ENCODE peak calls at places on chromosomes 2 and 18, in seven cellular contexts. B is neural progenitor cell, Q is PC-9, T is astrocyte, C is K562, S is fibroblast of lung, G is GM23338. Y is an unnamed sample.

GRCh38 chr2:10139536-10139935 is 17.0 kb downstream of the RRM2 start:
- DNase-seq in C (no peak), G (no peak), Q (no peak), T (no peak), B (no peak), S (no peak), Y (no peak)

GRCh38 chr2:10260130-10260529 is 42.6 kb upstream of the HPCAL1 start:
- DNase-seq in T (no peak), S (no peak), C (no peak), G (no peak), Q (no peak), B (no peak), Y (no peak)

GRCh38 chr2:168545439-168546082 is 89.5 kb downstream of the CERS6 start:
- DNase-seq in S (peak; percentile 97), B (peak; percentile 49), Q (peak; percentile 45), C (no peak), T (peak; percentile 96), G (no peak), Y (peak; percentile 94)

GRCh38 chr18:54984908-54985307 is 25.6 kb upstream of the CCDC68 start:
- DNase-seq in T (no peak), S (no peak), C (no peak), Q (no peak), G (no peak), B (no peak), Y (no peak)

GRCh38 chr2:42849311-42849710 is 56.9 kb upstream of the HAAO start:
- DNase-seq in S (no peak), T (no peak), B (no peak), G (no peak), C (no peak), Q (no peak), Y (no peak)

GRCh38 chr18:22946841-22947240 is 13.7 kb downstream of the RBBP8 start:
- DNase-seq in B (no peak), G (no peak), T (no peak), S (no peak), C (no peak), Q (no peak), Y (no peak)

GRCh38 chr2:200700856-200701255 is 110.9 kb upstream of the BZW1 start:
- DNase-seq in Q (no peak), S (no peak), T (no peak), B (no peak), C (no peak), G (no peak), Y (no peak)

GRCh38 chr2:20093263-20094141 is 42.1 kb upstream of the LAPTM4A start:
- DNase-seq in S (peak; percentile 69), G (peak; percentile 88), C (peak; percentile 57), T (peak; percentile 54), Q (peak; percentile 61), B (peak; percentile 81), Y (peak; percentile 59)

GRCh38 chr2:38514603-38515154 is 88.0 kb downstream of the HNRNPLL start:
- DNase-seq in S (no peak), T (no peak), G (no peak), C (no peak), B (no peak), Q (no peak), Y (peak; percentile 42)

GRCh38 chr2:164757934-164758695 is 83.5 kb downstream of the COBLL1 start:
- DNase-seq in B (no peak), C (no peak), G (no peak), S (peak; percentile 52), T (peak; percentile 48), Q (no peak), Y (peak; percentile 69)

GRCh38 chr2:3649581-3649980 is 8.4 kb upstream of the ALLC start:
- DNase-seq in Q (no peak), T (no peak), C (no peak), G (no peak), B (no peak), S (no peak), Y (no peak)

GRCh38 chr2:3654031-3654430 is 4.0 kb upstream of the ALLC start:
- DNase-seq in T (no peak), S (no peak), Q (no peak), G (no peak), C (no peak), B (no peak), Y (no peak)

GRCh38 chr2:3652896-3653625 is 4.9 kb upstream of the ALLC start:
- DNase-seq in S (no peak), T (no peak), G (no peak), C (no peak), B (no peak), Q (no peak), Y (no peak)

GRCh38 chr2:3650140-3650944 is 7.7 kb upstream of the ALLC start:
- DNase-seq in T (no peak), B (no peak), G (no peak), S (no peak), C (no peak), Q (no peak), Y (no peak)

DNA sequence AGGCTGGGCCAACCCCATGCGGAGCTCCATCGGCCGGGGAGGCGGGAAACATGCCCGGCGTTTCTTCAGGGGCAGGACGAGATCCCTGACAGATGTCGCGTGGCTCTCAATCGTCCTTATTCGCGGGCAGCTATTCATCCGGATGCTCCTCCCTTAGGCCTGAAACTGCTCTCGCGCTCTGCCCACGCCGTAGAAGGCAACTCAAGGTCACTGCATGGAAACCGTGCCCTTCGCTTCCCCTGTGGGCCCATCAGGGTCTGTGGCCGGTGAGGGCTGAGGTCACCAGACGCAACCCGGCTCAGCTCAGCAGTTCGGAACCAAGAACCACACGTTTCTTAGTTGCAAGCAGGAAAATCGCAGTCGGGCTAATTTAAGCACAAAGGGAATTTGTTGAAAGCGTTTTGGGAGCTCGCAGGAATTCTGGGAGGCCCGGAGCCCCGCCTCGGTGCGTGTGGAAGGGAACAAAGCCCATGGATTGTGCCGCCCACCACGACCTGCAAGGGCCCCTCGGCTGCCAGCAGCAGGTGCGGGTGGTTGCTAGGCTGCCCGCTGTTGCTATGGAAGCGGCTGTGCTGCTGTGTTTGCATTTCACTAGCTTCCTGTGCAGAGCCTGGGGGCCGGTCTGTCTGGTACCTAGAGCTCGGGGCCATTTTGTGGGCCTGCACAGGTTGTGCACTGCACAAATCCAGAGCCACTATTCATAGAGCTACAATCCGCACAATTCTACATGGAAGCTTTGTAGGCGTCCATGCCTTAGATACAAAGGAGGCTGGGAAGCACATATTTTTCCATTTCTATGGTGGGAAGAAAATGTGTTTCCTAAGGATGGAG is 6.1 kb upstream of the ALLC start:
- DNase-seq in S (peak; percentile 53), C (no peak), G (peak; percentile 88), Q (no peak), T (peak; percentile 34), B (peak; percentile 91), Y (no peak)
- TF ChIP-seq EZH2 in S (no peak), C (no peak), G (no peak), Q (no peak), T (no peak), B (no peak), Y (peak; percentile 33)

DNA sequence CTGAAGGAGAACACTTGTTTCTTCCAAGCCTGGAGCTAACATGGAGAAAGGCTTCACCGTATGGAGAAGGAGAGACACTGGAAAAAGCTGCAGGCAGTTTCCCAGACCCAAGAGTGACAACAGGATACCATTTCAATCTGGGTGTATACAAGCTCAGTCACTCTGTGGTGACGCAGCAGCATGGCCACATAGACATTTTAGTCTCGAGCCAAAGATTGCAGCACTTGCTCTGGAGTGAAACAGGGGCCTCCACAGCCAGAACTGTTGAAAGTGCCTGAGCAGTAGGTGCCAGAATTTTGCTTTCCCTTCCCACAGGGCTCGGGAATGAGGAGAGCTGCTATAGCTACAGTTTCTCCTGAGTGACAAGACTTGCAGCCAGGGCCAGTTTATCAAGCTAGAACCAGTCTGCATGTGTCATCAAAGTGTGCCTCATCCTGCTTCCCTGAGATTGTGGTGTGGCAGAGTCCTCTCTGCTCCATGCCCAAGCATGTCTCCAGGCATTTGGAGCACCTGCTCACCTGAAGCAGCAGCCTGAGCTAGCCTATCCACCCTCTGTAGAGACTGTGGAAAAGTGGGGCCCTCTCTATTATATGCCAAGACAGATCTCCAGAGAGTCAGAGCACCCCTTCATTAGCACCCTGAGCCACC is 234.6 kb upstream of the CDH19 start:
- DNase-seq in G (no peak), Q (no peak), B (no peak), C (no peak), S (no peak), T (no peak), Y (peak; percentile 75)
- TF ChIP-seq EZH2 in G (no peak), Q (no peak), B (no peak), C (no peak), S (no peak), T (no peak), Y (no peak)

GRCh38 chr18:63947051-63947790 is 1.9 kb upstream of the HMSD start:
- DNase-seq in T (no peak), B (no peak), Q (no peak), G (no peak), C (no peak), S (no peak), Y (no peak)

GRCh38 chr18:63951302-63951705 is 2.2 kb downstream of the HMSD start:
- DNase-seq in Q (no peak), G (no peak), T (peak; percentile 18), S (peak; percentile 35), B (no peak), C (no peak), Y (peak; percentile 19)

GRCh38 chr18:63953811-63954210 is 4.7 kb downstream of the HMSD start:
- DNase-seq in B (no peak), Q (no peak), S (no peak), C (no peak), T (no peak), G (no peak), Y (no peak)

GRCh38 chr18:63949068-63949737 is at the start of gene HMSD:
- DNase-seq in T (peak; percentile 26), G (peak; percentile 83), Q (peak; percentile 28), B (peak; percentile 84), S (peak; percentile 45), C (peak; percentile 46), Y (peak; percentile 60)
- TF ChIP-seq EZH2 in T (no peak), G (no peak), Q (no peak), B (peak; percentile 38), S (no peak), C (no peak), Y (no peak)

GRCh38 chr18:77133051-77133919 is 702 bp upstream of the MBP start:
- DNase-seq in G (peak; percentile 64), Q (peak; percentile 49), C (no peak), S (no peak), B (peak; percentile 52), T (no peak), Y (no peak)

GRCh38 chr18:77131100-77131651 is 1.4 kb downstream of the MBP start:
- DNase-seq in G (peak; percentile 42), B (peak; percentile 19), C (no peak), T (no peak), S (peak; percentile 26), Q (peak; percentile 9), Y (peak; percentile 35)

GRCh38 chr18:77130229-77131099 is 2.1 kb downstream of the MBP start:
- DNase-seq in Q (no peak), T (no peak), G (no peak), C (no peak), S (no peak), B (no peak), Y (no peak)

GRCh38 chr18:77132369-77133050 is at the start of gene MBP:
- DNase-seq in Q (peak; percentile 74), B (peak; percentile 73), T (no peak), G (peak; percentile 93), C (no peak), S (no peak), Y (peak; percentile 71)

GRCh38 chr18:77131652-77132368 is 773 bp downstream of the MBP start:
- DNase-seq in S (no peak), G (peak; percentile 51), Q (peak; percentile 49), T (no peak), B (peak; percentile 45), C (no peak), Y (peak; percentile 56)
- TF ChIP-seq EZH2 in S (no peak), G (no peak), Q (no peak), T (peak; percentile 84), B (peak; percentile 73), C (no peak), Y (no peak)

GRCh38 chr2:23555944-23556343 is 171.0 kb downstream of the KLHL29 start:
- DNase-seq in T (no peak), C (no peak), Q (no peak), G (no peak), B (no peak), S (no peak), Y (no peak)
- TF ChIP-seq EZH2 in T (no peak), C (no peak), Q (no peak), G (no peak), B (no peak), S (no peak), Y (no peak)

Y was measured in mammary epithelial cell.